ENCODE peak calls at places on chromosome 20, in seven cellular contexts. J is keratinocyte, V is substantia nigra, N is heart right ventricle, T is heart left ventricle, G is ovary, P is aorta. A is an unnamed sample.

GRCh38 chr20:44264287-44264686 is 17.2 kb downstream of the GDAP1L1 start:
- DNase-seq in J (no peak), V (no peak), N (no peak), T (no peak), G (no peak), P (no peak), A (no peak)

GRCh38 chr20:57627972-57628650 is 7.9 kb upstream of the ZBP1 start:
- DNase-seq in J (no peak), V (no peak), N (peak), T (peak), G (no peak), P (peak), A (no peak)

GRCh38 chr20:44851545-44851944 is 34.0 kb upstream of the YWHAB start:
- DNase-seq in J (no peak), V (no peak), N (no peak), T (no peak), G (no peak), P (no peak), A (no peak)

GRCh38 chr20:1330075-1330830 is 1.3 kb upstream of the SDCBP2 start:
- DNase-seq in J (no peak), V (no peak), N (peak), T (peak), G (peak), P (no peak), A (peak)

GRCh38 chr20:45052698-45053440 is 48.1 kb downstream of the KCNS1 start:
- DNase-seq in J (no peak), V (no peak), N (no peak), T (no peak), G (no peak), P (no peak), A (no peak)

GRCh38 chr20:24275946-24276705 is 193.3 kb upstream of the SYNDIG1 start:
- DNase-seq in J (no peak), V (no peak), N (no peak), T (no peak), G (no peak), P (no peak), A (no peak)

GRCh38 chr20:35305682-35306556 is 13.7 kb upstream of the FAM83C start:
- DNase-seq in J (peak), V (no peak), N (no peak), T (no peak), G (no peak), P (peak), A (peak)

GRCh38 chr20:52269327-52269726 is 77.7 kb upstream of the ZFP64 start:
- DNase-seq in J (no peak), V (no peak), N (no peak), T (no peak), G (no peak), P (no peak), A (no peak)

GRCh38 chr20:43722153-43722505 is 4.7 kb downstream of the GTSF1L start:
- DNase-seq in J (no peak), V (no peak), N (no peak), T (no peak), G (no peak), P (no peak), A (no peak)

DNA sequence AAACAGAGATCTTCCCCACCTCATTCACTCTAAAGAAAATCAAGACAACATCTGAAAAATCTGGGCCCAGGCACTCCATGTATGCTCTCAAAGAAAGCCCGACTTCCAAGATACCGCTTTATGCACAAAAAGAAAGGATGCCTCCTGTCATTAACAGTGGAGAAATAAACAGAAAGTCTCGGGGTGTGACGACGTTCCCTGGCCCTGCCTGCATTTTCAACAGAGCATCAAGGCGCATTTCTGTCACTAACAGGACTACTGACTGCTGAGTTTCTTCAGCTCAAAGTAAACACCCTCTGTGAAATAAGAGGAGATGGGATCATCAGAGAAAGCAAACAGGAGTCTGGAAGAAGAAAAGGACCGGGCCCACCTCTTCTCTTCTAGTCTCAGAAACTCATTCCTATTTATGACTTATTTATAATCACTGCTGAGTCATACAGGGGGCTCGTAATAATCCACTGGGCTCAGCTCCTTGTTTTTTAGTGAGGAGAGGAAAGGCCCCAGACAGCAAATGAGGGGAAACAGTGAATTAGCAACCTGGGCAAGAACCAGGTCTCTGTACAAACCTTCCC is 99.7 kb downstream of the ZMYND8 start:
- DNase-seq in J (no peak), V (no peak), N (no peak), T (no peak), G (no peak), P (no peak), A (no peak)
- H3K27ac ChIP-seq in J (no peak), V (no peak), N (peak), T (no peak), G (no peak), P (no peak), A (peak)

GRCh38 chr20:16061394-16061793 is 511.9 kb downstream of the KIF16B start:
- DNase-seq in J (no peak), V (no peak), N (no peak), T (no peak), G (no peak), P (no peak), A (no peak)

GRCh38 chr20:16063876-16064275 is 509.4 kb downstream of the KIF16B start:
- DNase-seq in J (no peak), V (no peak), N (no peak), T (no peak), G (no peak), P (no peak), A (no peak)

GRCh38 chr20:16064991-16065707 is 508.1 kb downstream of the KIF16B start:
- DNase-seq in J (no peak), V (no peak), N (no peak), T (no peak), G (no peak), P (no peak), A (no peak)

GRCh38 chr20:16059841-16060240 is 513.4 kb downstream of the KIF16B start:
- DNase-seq in J (no peak), V (no peak), N (no peak), T (no peak), G (no peak), P (no peak), A (no peak)

DNA sequence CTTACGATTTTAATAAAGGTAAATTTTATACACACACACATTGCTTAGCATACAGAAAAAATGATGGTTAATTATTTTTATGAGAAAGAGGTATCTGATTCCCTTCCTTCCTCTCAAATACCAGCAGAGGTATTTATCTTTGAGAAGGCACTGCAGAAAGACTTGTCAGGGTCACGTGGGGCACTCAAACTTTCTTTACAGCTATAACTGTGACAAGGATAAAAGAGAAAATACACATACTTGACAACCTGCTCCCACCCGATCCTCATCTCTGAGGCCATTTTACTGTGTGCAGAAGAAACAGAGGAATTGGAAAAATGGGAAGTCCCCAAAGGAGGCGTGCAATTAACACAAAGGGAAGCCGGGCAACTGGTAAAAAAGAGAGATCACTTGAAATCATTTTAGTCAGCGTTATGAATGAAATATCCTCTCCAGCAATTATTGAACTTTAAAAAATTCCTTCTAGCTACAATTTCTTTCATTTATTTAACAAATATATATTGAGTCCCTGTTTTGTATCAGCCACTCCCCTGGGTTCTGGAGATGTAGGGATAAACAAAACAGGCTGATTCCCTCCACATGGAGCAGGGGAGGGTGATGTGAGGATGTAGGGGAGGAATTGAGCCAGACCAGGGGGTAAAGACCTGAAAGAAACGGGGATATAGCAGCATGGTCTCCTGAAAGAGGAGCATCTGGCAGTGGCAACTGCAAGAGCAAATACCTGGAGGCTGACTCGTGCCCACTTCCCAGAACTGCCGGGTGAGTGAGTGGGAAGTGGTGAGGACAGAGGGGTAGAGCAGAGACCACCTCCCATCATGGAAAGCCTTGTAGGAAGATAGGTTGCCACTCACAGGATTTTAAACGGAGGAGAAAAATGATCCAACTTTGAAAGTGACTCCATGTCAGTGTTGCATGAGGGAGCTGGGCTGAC is 510.3 kb downstream of the KIF16B start:
- DNase-seq in J (no peak), V (no peak), N (no peak), T (no peak), G (no peak), P (no peak), A (no peak)
- H3K27ac ChIP-seq in J (no peak), V (no peak), N (no peak), T (no peak), G (no peak), P (no peak), A (no peak)

GRCh38 chr20:49987015-49987867 is 4.5 kb downstream of the SNAI1 start:
- DNase-seq in J (no peak), V (no peak), N (no peak), T (no peak), G (no peak), P (no peak), A (no peak)
- H3K27ac ChIP-seq in J (no peak), V (no peak), N (peak), T (no peak), G (no peak), P (no peak), A (no peak)

DNA sequence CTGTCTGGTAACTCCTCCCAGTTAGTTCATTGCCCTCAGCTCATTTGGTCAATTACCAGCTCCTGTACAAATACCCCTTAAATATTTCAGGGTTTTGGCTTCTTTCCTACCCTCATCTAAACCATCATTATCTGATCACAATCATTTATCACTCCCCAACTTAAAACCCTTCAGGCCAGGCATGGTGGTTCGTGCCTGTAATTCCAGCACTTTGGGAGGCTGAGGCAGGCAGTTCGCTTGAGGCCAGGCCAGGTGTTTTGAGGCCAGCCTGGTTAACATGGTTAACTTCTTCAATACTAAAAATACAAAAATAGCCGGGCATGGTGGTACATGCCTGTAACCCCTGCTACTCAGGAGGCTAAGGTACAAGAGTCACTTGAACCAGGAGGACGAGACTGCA is 9.4 kb downstream of the TGIF2 start:
- DNase-seq in J (no peak), V (no peak), N (no peak), T (no peak), G (no peak), P (no peak), A (no peak)
- H3K27ac ChIP-seq in J (no peak), V (no peak), N (no peak), T (no peak), G (no peak), P (no peak), A (no peak)

DNA sequence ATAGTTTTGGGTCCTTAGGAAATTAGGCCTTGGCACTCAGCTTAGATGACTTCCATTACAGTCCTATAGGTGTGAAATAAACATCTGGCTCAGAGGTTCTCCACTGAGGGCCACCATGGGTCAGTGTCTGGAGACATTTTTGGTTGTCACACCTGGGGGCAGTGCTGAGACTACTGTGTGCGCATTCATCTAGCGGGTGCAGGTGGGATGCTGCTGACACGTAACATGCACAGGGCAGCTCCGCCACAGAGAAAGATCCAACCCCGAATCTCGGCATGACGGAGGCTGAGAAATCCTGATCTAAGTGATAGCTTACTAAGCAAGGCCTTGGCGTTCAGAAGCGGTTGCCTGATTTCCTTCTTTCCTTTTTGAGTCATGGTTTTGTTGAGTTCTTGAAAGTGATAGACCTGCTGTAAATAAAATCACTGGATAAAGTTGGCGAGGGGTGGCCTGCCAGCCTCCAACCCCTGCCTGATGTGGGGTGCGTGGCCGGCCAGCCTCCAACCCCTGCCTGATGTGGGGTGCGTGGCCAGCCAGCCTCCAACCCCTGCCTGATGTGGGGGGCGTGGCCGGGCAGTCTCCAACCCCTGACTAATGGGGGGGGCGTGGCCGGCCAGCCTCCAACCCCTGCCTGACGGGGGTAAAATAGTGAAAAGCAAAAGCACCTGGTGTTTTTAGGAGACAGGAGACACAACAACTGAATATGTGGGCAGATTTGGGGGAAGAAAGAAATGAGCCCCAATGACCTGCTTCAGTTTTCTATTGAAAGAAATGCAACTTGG is 158.1 kb downstream of the CDH26 start:
- DNase-seq in J (no peak), V (no peak), N (no peak), T (no peak), G (no peak), P (no peak), A (no peak)
- H3K27ac ChIP-seq in J (no peak), V (no peak), N (no peak), T (no peak), G (no peak), P (no peak), A (no peak)

DNA sequence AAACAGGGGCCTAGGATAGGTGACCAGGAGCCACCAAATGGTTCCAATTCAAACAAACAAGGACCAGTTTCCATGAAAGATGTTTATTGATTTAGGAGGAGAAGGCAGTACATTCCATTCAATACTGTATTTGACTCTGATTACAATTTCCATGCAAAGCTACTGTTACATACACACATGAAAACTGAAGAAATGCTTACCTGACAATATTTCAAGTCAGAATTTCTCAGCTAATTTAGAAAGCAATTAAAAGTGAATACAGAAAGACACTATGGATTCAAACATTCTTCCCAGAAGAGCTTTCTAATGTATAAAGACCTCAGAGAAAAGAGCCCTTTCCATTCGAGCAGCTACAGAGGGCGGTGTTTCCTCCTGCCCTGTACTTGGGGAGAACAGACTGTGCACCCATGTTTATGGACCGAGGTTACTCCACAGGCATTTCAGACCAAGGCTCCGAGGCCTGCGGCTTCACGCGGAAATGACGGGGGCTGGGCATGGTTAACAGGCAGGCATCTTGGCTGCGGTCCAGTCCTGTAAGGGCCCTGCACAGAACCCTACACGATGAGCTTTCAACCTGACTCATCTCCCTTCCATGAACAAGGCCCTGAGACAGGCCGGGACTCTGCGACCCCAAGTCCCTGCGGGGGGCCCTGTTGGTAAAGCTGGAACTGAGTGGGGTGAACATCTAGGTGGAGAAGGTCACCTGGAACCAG is 25.7 kb upstream of the TCFL5 start:
- DNase-seq in J (no peak), V (no peak), N (no peak), T (no peak), G (peak), P (no peak), A (peak)
- H3K27ac ChIP-seq in J (no peak), V (no peak), N (no peak), T (no peak), G (no peak), P (no peak), A (peak)

GRCh38 chr20:23203951-23204730 is 118.0 kb upstream of the CD93 start:
- DNase-seq in J (no peak), V (no peak), N (no peak), T (no peak), G (no peak), P (no peak), A (no peak)
- H3K27ac ChIP-seq in J (no peak), V (no peak), N (peak), T (no peak), G (no peak), P (no peak), A (no peak)

GRCh38 chr20:10501377-10501776 is 66.3 kb downstream of the SLX4IP start:
- DNase-seq in J (no peak), V (no peak), N (no peak), T (no peak), G (no peak), P (no peak), A (no peak)
- H3K27ac ChIP-seq in J (peak), V (no peak), N (no peak), T (no peak), G (no peak), P (no peak), A (peak)